ENCODE peak calls at places on chromosomes 13 and 19, in ten cellular contexts. K is epithelial cell of esophagus; W is EH; T is caudate nucleus; A is activated naive CD4-positive, alpha-beta T cell treated with anti-CD3 and anti-CD28 coated beads for 36 hours; H is HS-5; I is AML-193; E is endothelial cell; J is T-helper 17 cell; D is AG08395. B is an unnamed sample.

GRCh38 chr19:40580619-40581018 is 3.9 kb downstream of the SHKBP1 start:
- DNase-seq in K (no peak), W (no peak), T (no peak), A (no peak), H (no peak), I (no peak), E (no peak), J (no peak), D (no peak), B (no peak)

GRCh38 chr19:49559928-49560327 is 20.4 kb downstream of the NOSIP start:
- DNase-seq in K (no peak), W (no peak), T (no peak), A (peak), H (no peak), I (no peak), E (no peak), J (no peak), D (no peak), B (no peak)

GRCh38 chr19:19269952-19270694 is 3.0 kb downstream of the TM6SF2 start:
- DNase-seq in K (no peak), W (no peak), T (no peak), A (no peak), H (no peak), I (no peak), E (peak), J (no peak), D (no peak), B (no peak)

GRCh38 chr13:42876270-42876714 is 94.9 kb downstream of the FAM216B start:
- DNase-seq in K (no peak), W (no peak), T (no peak), A (peak), H (no peak), I (no peak), E (no peak), J (no peak), D (no peak), B (no peak)

GRCh38 chr13:21752501-21752900 is 81.6 kb downstream of the FGF9 start:
- DNase-seq in K (no peak), W (no peak), T (no peak), A (no peak), H (no peak), I (no peak), E (no peak), J (no peak), D (no peak), B (no peak)

GRCh38 chr19:14342809-14343208 is 38.4 kb upstream of the ADGRE5 start:
- DNase-seq in K (no peak), W (no peak), T (no peak), A (no peak), H (no peak), I (no peak), E (no peak), J (no peak), D (no peak), B (no peak)

GRCh38 chr19:13864513-13865242 is 12.3 kb upstream of the NANOS3 start:
- DNase-seq in K (no peak), W (no peak), T (peak), A (no peak), H (no peak), I (no peak), E (no peak), J (no peak), D (no peak), B (no peak)

GRCh38 chr19:18513868-18514267 is 8.0 kb downstream of the ELL start:
- DNase-seq in K (no peak), W (peak), T (no peak), A (no peak), H (no peak), I (no peak), E (no peak), J (no peak), D (peak), B (no peak)

B was measured in ACHN.